ENCODE peak calls at places on chromosome 12, in five cellular contexts. U, V, M, K and G are unnamed samples.

GRCh38 chr12:104890463-104891096 is 67.5 kb downstream of the SLC41A2 start:
- DNase-seq in U (no peak), V (no peak), M (no peak), K (no peak), G (no peak)

GRCh38 chr12:50192908-50193307 is 25.7 kb upstream of the CERS5 start:
- DNase-seq in U (no peak), V (no peak), M (no peak), K (no peak), G (no peak)

GRCh38 chr12:3225154-3225795 is 148.1 kb downstream of the TSPAN9 start:
- DNase-seq in U (no peak), V (no peak), M (no peak), K (no peak), G (no peak)

GRCh38 chr12:70724444-70724843 is 87.2 kb upstream of the PTPRB start:
- DNase-seq in U (no peak), V (no peak), M (no peak), K (no peak), G (no peak)

GRCh38 chr12:46904406-46905240 is 78.8 kb upstream of the SLC38A4 start:
- DNase-seq in U (no peak), V (no peak), M (no peak), K (no peak), G (no peak)

GRCh38 chr12:67039995-67040860 is 228.9 kb upstream of the CAND1 start:
- DNase-seq in U (no peak), V (no peak), M (no peak), K (no peak), G (no peak)

GRCh38 chr12:71626098-71626497 is 37.5 kb downstream of the ZFC3H1 start:
- DNase-seq in U (no peak), V (no peak), M (no peak), K (no peak), G (no peak)

GRCh38 chr12:58757422-58757821 is 162.9 kb downstream of the LRIG3 start:
- DNase-seq in U (no peak), V (no peak), M (no peak), K (no peak), G (no peak)

GRCh38 chr12:58787021-58787760 is 133.1 kb downstream of the LRIG3 start:
- DNase-seq in U (no peak), V (no peak), M (no peak), K (no peak), G (no peak)

GRCh38 chr12:93163260-93164036 is 214.3 kb upstream of the NUDT4 start:
- DNase-seq in U (no peak), V (no peak), M (no peak), K (no peak), G (no peak)

GRCh38 chr12:119480551-119480950 is 113.0 kb upstream of the TMEM233 start:
- DNase-seq in U (no peak), V (no peak), M (no peak), K (no peak), G (no peak)

GRCh38 chr12:123069436-123070266 is 81.2 kb downstream of the PITPNM2 start:
- DNase-seq in U (no peak), V (no peak), M (no peak), K (no peak), G (no peak)

GRCh38 chr12:72612171-72612570 is 340.0 kb downstream of the TRHDE start:
- DNase-seq in U (no peak), V (no peak), M (no peak), K (no peak), G (no peak)

GRCh38 chr12:75725505-75726120 is 214.2 kb upstream of the KRR1 start:
- DNase-seq in U (no peak), V (no peak), M (no peak), K (no peak), G (no peak)